ENCODE peak calls at places on chromosome 22, in four cellular contexts. One of them, this sample, is unnamed.

GRCh38 chr22:29503811-29504372 is 23.9 kb downstream of the NEFH start:
- DNase-seq in WERI-Rb-1: peak; percentile 89
- DNase-seq in GM23338: no peak
- DNase-seq in fibroblast of pulmonary artery: peak; percentile 83
- DNase-seq in this sample: peak; percentile 88

GRCh38 chr22:47486569-47487312 is 724.3 kb downstream of the TBC1D22A start:
- DNase-seq in WERI-Rb-1: no peak
- DNase-seq in GM23338: peak; percentile 1
- DNase-seq in fibroblast of pulmonary artery: no peak
- DNase-seq in this sample: no peak

GRCh38 chr22:45424241-45424731 is 10.8 kb downstream of the RIBC2 start:
- DNase-seq in WERI-Rb-1: no peak
- DNase-seq in GM23338: no peak
- DNase-seq in fibroblast of pulmonary artery: no peak
- DNase-seq in this sample: no peak

GRCh38 chr22:36386351-36386899 is 1.3 kb downstream of the MYH9 start:
- DNase-seq in WERI-Rb-1: peak; percentile 48
- DNase-seq in GM23338: no peak
- DNase-seq in fibroblast of pulmonary artery: no peak
- DNase-seq in this sample: no peak

GRCh38 chr22:23518381-23519187 is 61.5 kb downstream of the IGLL1 start:
- DNase-seq in WERI-Rb-1: peak; percentile 96
- DNase-seq in GM23338: no peak
- DNase-seq in fibroblast of pulmonary artery: no peak
- DNase-seq in this sample: no peak

GRCh38 chr22:43867839-43868652 is 5.7 kb upstream of the SULT4A1 start:
- DNase-seq in WERI-Rb-1: peak; percentile 3
- DNase-seq in GM23338: peak; percentile 95
- DNase-seq in fibroblast of pulmonary artery: peak; percentile 70
- DNase-seq in this sample: peak; percentile 54

GRCh38 chr22:22154068-22154467 is 90.5 kb upstream of the VPREB1 start:
- DNase-seq in WERI-Rb-1: no peak
- DNase-seq in GM23338: no peak
- DNase-seq in fibroblast of pulmonary artery: no peak
- DNase-seq in this sample: no peak

GRCh38 chr22:23841736-23842404 is 3.1 kb upstream of the DERL3 start:
- DNase-seq in WERI-Rb-1: no peak
- DNase-seq in GM23338: peak; percentile 34
- DNase-seq in fibroblast of pulmonary artery: no peak
- DNase-seq in this sample: no peak

GRCh38 chr22:42670921-42671709 is 21.9 kb upstream of the CYB5R3 start:
- DNase-seq in WERI-Rb-1: no peak
- DNase-seq in GM23338: no peak
- DNase-seq in fibroblast of pulmonary artery: peak; percentile 64
- DNase-seq in this sample: no peak

GRCh38 chr22:42991010-42991651 is 23.8 kb downstream of the PACSIN2 start:
- DNase-seq in WERI-Rb-1: no peak
- DNase-seq in GM23338: no peak
- DNase-seq in fibroblast of pulmonary artery: peak; percentile 67
- DNase-seq in this sample: peak; percentile 52

GRCh38 chr22:31089101-31090100 is 8.3 kb downstream of the SMTN start:
- DNase-seq in WERI-Rb-1: peak; percentile 72
- DNase-seq in GM23338: peak; percentile 59
- DNase-seq in fibroblast of pulmonary artery: peak; percentile 62
- DNase-seq in this sample: peak; percentile 91

GRCh38 chr22:30210235-30210831 is 36.2 kb downstream of the LIF start:
- DNase-seq in WERI-Rb-1: no peak
- DNase-seq in GM23338: no peak
- DNase-seq in fibroblast of pulmonary artery: peak; percentile 81
- DNase-seq in this sample: no peak

GRCh38 chr22:45170001-45170466 is 6.3 kb downstream of the NUP50 start:
- DNase-seq in WERI-Rb-1: no peak
- DNase-seq in GM23338: no peak
- DNase-seq in fibroblast of pulmonary artery: no peak
- DNase-seq in this sample: no peak

GRCh38 chr22:43529954-43530863 is 118.4 kb downstream of the MPPED1 start:
- DNase-seq in WERI-Rb-1: no peak
- DNase-seq in GM23338: no peak
- DNase-seq in fibroblast of pulmonary artery: no peak
- DNase-seq in this sample: no peak

GRCh38 chr22:22955866-22956535 is 68.4 kb downstream of the IGLL5 start:
- DNase-seq in WERI-Rb-1: peak; percentile 68
- DNase-seq in GM23338: peak; percentile 87
- DNase-seq in fibroblast of pulmonary artery: peak; percentile 81
- DNase-seq in this sample: peak; percentile 79

GRCh38 chr22:46587067-46587471 is 33.1 kb upstream of the GRAMD4 start:
- DNase-seq in WERI-Rb-1: no peak
- DNase-seq in GM23338: no peak
- DNase-seq in fibroblast of pulmonary artery: no peak
- DNase-seq in this sample: no peak

GRCh38 chr22:28985581-28986290 is 75.9 kb downstream of the C22orf31 start:
- DNase-seq in WERI-Rb-1: no peak
- DNase-seq in GM23338: no peak
- DNase-seq in fibroblast of pulmonary artery: no peak
- DNase-seq in this sample: no peak

DNA sequence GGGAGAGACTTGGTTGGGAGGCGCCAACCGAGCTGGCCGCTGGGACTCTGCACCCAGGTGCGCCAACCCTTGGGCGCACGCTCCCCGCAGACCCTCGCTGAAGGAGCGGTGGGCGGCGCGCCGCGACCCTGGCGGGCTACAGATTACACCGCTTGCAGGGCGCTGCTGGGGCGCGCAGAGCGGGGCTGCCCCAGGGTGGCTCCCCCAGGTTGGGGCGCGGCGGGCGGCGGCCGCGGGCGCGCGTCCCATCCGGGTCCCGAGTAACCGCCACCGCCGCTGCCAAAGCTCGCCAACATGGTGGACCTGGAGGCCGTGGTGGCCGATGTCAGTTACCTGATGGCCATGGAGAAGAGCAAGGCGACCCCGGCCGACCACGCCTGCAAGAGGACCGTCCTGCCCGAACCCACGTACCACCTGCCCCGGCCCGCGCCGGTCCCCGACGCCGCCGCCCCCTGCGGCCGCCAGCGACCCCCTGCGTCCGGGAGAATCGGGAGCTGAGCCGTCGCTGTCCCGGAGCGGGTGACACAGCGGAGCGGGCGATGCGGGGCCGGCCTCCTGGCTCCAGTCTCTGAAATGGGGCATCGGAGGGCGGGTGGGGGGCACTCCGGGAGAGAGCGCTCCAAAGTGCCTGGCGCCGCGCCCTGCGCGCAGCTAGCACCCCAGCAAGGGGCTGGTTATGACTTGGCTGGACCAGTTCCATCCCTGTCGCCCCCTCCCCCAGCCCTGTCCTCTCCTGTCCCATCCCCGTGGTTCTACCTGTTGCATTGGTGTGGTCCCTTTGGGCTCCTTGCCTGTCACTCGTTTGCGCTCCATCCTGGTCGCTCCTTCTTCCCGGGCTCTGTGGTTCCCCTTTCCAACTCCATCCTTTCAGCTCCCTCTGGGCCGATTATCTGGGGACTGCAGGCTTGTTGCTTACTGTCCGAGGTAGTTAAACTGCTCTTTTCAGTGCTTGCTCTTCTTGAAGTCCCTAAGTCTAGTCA is 143.3 kb upstream of the GRK3 start:
- DNase-seq in WERI-Rb-1: no peak
- DNase-seq in GM23338: peak; percentile 95
- DNase-seq in fibroblast of pulmonary artery: no peak
- DNase-seq in this sample: no peak
- TF ChIP-seq CTCF in WERI-Rb-1: no peak
- TF ChIP-seq CTCF in GM23338: peak; percentile 35
- TF ChIP-seq CTCF in fibroblast of pulmonary artery: no peak
- TF ChIP-seq CTCF in this sample: no peak

GRCh38 chr22:17562906-17563870 is at the start of gene SLC25A18:
- DNase-seq in WERI-Rb-1: peak; percentile 42
- DNase-seq in GM23338: peak; percentile 84
- DNase-seq in fibroblast of pulmonary artery: peak; percentile 77
- DNase-seq in this sample: peak; percentile 90
- TF ChIP-seq CTCF in WERI-Rb-1: peak; percentile 17
- TF ChIP-seq CTCF in GM23338: peak; percentile 17
- TF ChIP-seq CTCF in fibroblast of pulmonary artery: peak; percentile 16
- TF ChIP-seq CTCF in this sample: no peak

GRCh38 chr22:48680601-48681000 is 1147.1 kb downstream of the BRD1 start:
- DNase-seq in WERI-Rb-1: no peak
- DNase-seq in GM23338: no peak
- DNase-seq in fibroblast of pulmonary artery: no peak
- DNase-seq in this sample: no peak
- TF ChIP-seq CTCF in WERI-Rb-1: no peak
- TF ChIP-seq CTCF in GM23338: no peak
- TF ChIP-seq CTCF in fibroblast of pulmonary artery: no peak
- TF ChIP-seq CTCF in this sample: no peak

DNA sequence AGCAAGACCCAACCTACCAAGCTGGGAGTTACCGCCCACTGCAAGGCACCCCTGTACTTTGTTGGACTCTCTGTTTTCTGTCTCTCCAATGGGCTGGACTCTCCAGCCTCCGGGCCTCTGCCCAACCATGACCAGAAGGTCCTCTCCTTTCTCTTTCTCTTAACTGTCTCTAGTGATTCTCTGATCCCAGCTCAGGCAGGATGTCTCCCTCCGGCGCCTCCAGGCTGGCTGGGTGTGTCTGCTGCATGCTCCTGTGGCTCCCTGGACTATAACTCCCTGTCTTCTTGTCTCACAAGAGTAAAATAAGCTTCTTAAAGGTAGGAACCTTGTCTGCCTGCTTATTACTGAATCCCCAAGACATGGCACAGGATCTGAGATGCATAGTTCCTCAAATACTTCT is 36.3 kb downstream of the TIMP3 start:
- DNase-seq in WERI-Rb-1: peak; percentile 62
- DNase-seq in GM23338: no peak
- DNase-seq in fibroblast of pulmonary artery: no peak
- DNase-seq in this sample: no peak
- TF ChIP-seq CTCF in WERI-Rb-1: no peak
- TF ChIP-seq CTCF in GM23338: no peak
- TF ChIP-seq CTCF in fibroblast of pulmonary artery: no peak
- TF ChIP-seq CTCF in this sample: no peak

GRCh38 chr22:40305625-40306024 is 40.7 kb upstream of the ADSL start:
- DNase-seq in WERI-Rb-1: no peak
- DNase-seq in GM23338: no peak
- DNase-seq in fibroblast of pulmonary artery: no peak
- DNase-seq in this sample: no peak

GRCh38 chr22:40302149-40302548 is 44.2 kb upstream of the ADSL start:
- DNase-seq in WERI-Rb-1: no peak
- DNase-seq in GM23338: no peak
- DNase-seq in fibroblast of pulmonary artery: no peak
- DNase-seq in this sample: no peak

DNA sequence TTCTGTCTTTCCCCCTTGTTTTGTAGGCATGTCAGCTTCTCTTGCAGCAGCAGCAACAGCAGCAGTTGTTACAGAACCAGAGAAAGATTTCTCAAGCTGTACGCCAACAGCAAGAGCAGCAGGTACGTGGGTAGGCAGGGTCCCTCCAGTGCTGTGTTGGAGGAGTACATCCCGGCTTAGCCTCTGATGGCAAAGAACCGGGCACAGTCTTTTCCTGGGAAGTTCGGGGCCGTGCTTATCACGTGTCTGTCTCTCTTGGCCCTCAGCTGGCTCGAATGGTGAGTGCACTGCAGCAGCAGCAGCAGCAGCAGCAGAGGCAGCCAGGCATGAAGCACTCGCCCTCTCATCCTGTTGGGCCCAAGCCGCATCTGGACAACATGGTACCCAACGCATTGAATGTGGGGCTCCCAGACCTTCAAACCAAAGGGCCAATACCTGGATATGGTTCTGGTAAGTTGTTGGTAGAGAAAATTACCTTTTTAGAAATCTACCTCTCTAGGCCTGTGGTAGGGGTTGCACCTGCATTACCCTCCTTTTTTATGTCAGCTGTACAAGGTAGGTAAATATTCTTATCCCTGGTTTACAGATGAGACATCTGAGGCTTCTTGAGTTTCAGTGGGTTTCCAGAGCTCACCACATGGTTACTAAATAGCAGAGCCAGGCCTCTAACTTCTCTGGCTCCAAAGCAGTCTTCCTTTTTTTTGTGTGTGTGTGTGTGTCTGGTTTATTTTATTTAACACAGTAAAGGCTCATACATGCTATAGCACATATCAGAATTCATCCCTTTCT is 45.2 kb upstream of the ADSL start:
- DNase-seq in WERI-Rb-1: no peak
- DNase-seq in GM23338: no peak
- DNase-seq in fibroblast of pulmonary artery: no peak
- DNase-seq in this sample: no peak
- TF ChIP-seq CTCF in WERI-Rb-1: no peak
- TF ChIP-seq CTCF in GM23338: no peak
- TF ChIP-seq CTCF in fibroblast of pulmonary artery: no peak
- TF ChIP-seq CTCF in this sample: no peak

GRCh38 chr22:37982938-37983859 is 1.2 kb downstream of the SOX10 start:
- DNase-seq in WERI-Rb-1: no peak
- DNase-seq in GM23338: peak; percentile 87
- DNase-seq in fibroblast of pulmonary artery: no peak
- DNase-seq in this sample: no peak
- TF ChIP-seq CTCF in WERI-Rb-1: no peak
- TF ChIP-seq CTCF in GM23338: peak; percentile 93
- TF ChIP-seq CTCF in fibroblast of pulmonary artery: peak; percentile 8
- TF ChIP-seq CTCF in this sample: no peak

DNA sequence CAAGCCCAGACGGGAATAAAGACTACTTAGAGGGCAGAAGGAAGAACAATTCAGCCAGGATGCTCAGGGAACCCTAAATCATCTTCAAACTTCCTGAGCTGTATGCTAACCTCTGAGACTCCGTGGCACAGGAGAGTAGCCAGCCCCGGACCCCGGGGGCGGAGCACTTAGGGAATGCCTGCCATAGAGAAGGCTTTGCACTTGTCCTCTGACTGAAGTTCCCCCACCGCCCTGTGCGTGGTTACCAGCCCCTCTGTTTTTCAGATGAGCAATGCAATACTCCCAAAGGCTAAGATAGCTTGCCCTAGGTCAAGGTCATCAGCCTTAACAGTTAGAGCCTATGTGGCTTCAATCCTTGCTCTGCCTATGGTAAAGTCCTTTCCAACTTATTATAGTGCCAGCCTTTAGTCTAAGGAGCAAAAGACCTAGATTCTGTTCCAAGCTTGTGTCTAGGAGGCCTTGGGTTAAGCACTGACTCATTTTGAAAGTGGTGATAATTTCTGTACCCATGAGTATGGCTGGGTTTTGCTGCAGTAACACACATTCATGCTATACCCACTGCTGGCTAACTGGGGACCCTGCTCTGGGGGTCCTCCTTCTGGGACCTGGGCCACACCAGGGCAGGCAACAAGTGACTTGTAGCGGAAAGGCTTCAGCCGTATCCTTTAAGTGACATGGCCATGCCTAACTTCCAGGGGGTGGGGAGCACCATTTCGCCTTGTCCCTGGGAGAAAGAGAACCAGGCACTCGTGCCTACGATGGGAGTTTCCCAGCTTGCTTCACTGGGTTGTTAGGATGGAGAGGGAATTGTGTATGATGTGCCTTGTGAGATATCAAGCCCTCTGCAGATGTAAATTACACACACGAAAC is 151.1 kb downstream of the CACNA1I start:
- DNase-seq in WERI-Rb-1: no peak
- DNase-seq in GM23338: no peak
- DNase-seq in fibroblast of pulmonary artery: no peak
- DNase-seq in this sample: no peak
- TF ChIP-seq CTCF in WERI-Rb-1: no peak
- TF ChIP-seq CTCF in GM23338: no peak
- TF ChIP-seq CTCF in fibroblast of pulmonary artery: no peak
- TF ChIP-seq CTCF in this sample: no peak

GRCh38 chr22:19554834-19555404 is 30.7 kb upstream of the CLDN5 start:
- DNase-seq in WERI-Rb-1: peak; percentile 18
- DNase-seq in GM23338: peak; percentile 85
- DNase-seq in fibroblast of pulmonary artery: peak; percentile 25
- DNase-seq in this sample: peak; percentile 26
- TF ChIP-seq CTCF in WERI-Rb-1: peak; percentile 22
- TF ChIP-seq CTCF in GM23338: peak; percentile 23
- TF ChIP-seq CTCF in fibroblast of pulmonary artery: peak; percentile 26
- TF ChIP-seq CTCF in this sample: no peak